ENCODE peak calls at places on chromosomes 7 and 10, in five cellular contexts. One of them, this sample, is unnamed.

GRCh38 chr7:2649139-2649838 is 17.5 kb downstream of the TTYH3 start:
- DNase-seq in caudate nucleus: no peak
- DNase-seq in head of caudate nucleus: no peak
- DNase-seq in AG09319: no peak
- DNase-seq in stimulated activated CD8-positive, alpha-beta memory T cell treated with anti-CD3 and anti-CD28 coated beads, Interleukin-4, amount 100 ng/mL, for 24 hours: no peak
- DNase-seq in this sample: no peak

GRCh38 chr7:70706204-70706603 is 425.7 kb upstream of the GALNT17 start:
- DNase-seq in caudate nucleus: no peak
- DNase-seq in head of caudate nucleus: no peak
- DNase-seq in AG09319: no peak
- DNase-seq in stimulated activated CD8-positive, alpha-beta memory T cell treated with anti-CD3 and anti-CD28 coated beads, Interleukin-4, amount 100 ng/mL, for 24 hours: no peak
- DNase-seq in this sample: no peak

GRCh38 chr7:80135306-80136104 is 874 bp downstream of the GNAI1 start:
- DNase-seq in caudate nucleus: no peak
- DNase-seq in head of caudate nucleus: peak
- DNase-seq in AG09319: no peak
- DNase-seq in stimulated activated CD8-positive, alpha-beta memory T cell treated with anti-CD3 and anti-CD28 coated beads, Interleukin-4, amount 100 ng/mL, for 24 hours: peak
- DNase-seq in this sample: no peak

GRCh38 chr7:42198974-42199668 is 37.9 kb downstream of the GLI3 start:
- DNase-seq in caudate nucleus: no peak
- DNase-seq in head of caudate nucleus: no peak
- DNase-seq in AG09319: peak
- DNase-seq in stimulated activated CD8-positive, alpha-beta memory T cell treated with anti-CD3 and anti-CD28 coated beads, Interleukin-4, amount 100 ng/mL, for 24 hours: no peak
- DNase-seq in this sample: no peak

GRCh38 chr10:133229265-133230022 is 573 bp upstream of the UTF1 start:
- DNase-seq in caudate nucleus: no peak
- DNase-seq in head of caudate nucleus: no peak
- DNase-seq in AG09319: no peak
- DNase-seq in stimulated activated CD8-positive, alpha-beta memory T cell treated with anti-CD3 and anti-CD28 coated beads, Interleukin-4, amount 100 ng/mL, for 24 hours: no peak
- DNase-seq in this sample: no peak

GRCh38 chr10:106863549-106863948 is 301.0 kb downstream of the SORCS1 start:
- DNase-seq in caudate nucleus: no peak
- DNase-seq in head of caudate nucleus: no peak
- DNase-seq in AG09319: no peak
- DNase-seq in stimulated activated CD8-positive, alpha-beta memory T cell treated with anti-CD3 and anti-CD28 coated beads, Interleukin-4, amount 100 ng/mL, for 24 hours: no peak
- DNase-seq in this sample: no peak

GRCh38 chr10:15313844-15314243 is 57.2 kb downstream of the FAM171A1 start:
- DNase-seq in caudate nucleus: no peak
- DNase-seq in head of caudate nucleus: peak
- DNase-seq in AG09319: no peak
- DNase-seq in stimulated activated CD8-positive, alpha-beta memory T cell treated with anti-CD3 and anti-CD28 coated beads, Interleukin-4, amount 100 ng/mL, for 24 hours: no peak
- DNase-seq in this sample: no peak

GRCh38 chr10:112526906-112527305 is 79.9 kb downstream of the VTI1A start:
- DNase-seq in caudate nucleus: no peak
- DNase-seq in head of caudate nucleus: no peak
- DNase-seq in AG09319: no peak
- DNase-seq in stimulated activated CD8-positive, alpha-beta memory T cell treated with anti-CD3 and anti-CD28 coated beads, Interleukin-4, amount 100 ng/mL, for 24 hours: no peak
- DNase-seq in this sample: no peak

This sample was measured in effector CD4-positive, alpha-beta T cell.